ENCODE peak calls at places on chromosomes 13 and 19, in five cellular contexts. S, K, D, J and Y are unnamed samples.
A peak's percentile ranks its signal among the peaks of the same experiment; 100 is the strongest.

GRCh38 chr19:10736189-10736588 is 18.3 kb downstream of the DNM2 start:
- DNase-seq in K (no peak), J (no peak), S (no peak), D (no peak), Y (no peak)

GRCh38 chr13:67224148-67224846 is 5.8 kb downstream of the PCDH9 start:
- DNase-seq in D (no peak), K (peak; percentile 20), J (peak; percentile 62), S (peak; percentile 64), Y (peak; percentile 28)

GRCh38 chr19:30625947-30626346 is 253.8 kb downstream of the ZNF536 start:
- DNase-seq in K (no peak), J (no peak), D (no peak), S (no peak), Y (no peak)

GRCh38 chr13:113160983-113161382 is 2.5 kb downstream of the PROZ start:
- DNase-seq in J (no peak), K (no peak), D (no peak), S (no peak), Y (no peak)

GRCh38 chr13:100646030-100646673 is 28.4 kb downstream of the TMTC4 start:
- DNase-seq in J (no peak), D (no peak), K (no peak), S (no peak), Y (no peak)

GRCh38 chr13:113150545-113151365 is 7.7 kb upstream of the PROZ start:
- DNase-seq in D (no peak), S (no peak), J (no peak), K (no peak), Y (no peak)

GRCh38 chr19:3160219-3160618 is 18.4 kb upstream of the S1PR4 start:
- DNase-seq in S (no peak), K (no peak), D (no peak), J (no peak), Y (no peak)

GRCh38 chr13:36131931-36132297 is 732 bp upstream of the DCLK1 start:
- DNase-seq in K (no peak), J (no peak), S (no peak), D (no peak), Y (no peak)

GRCh38 chr19:11814707-11815050 is 606 bp downstream of the ZNF440 start:
- DNase-seq in K (no peak), S (no peak), D (no peak), J (no peak), Y (no peak)

GRCh38 chr13:53781941-53782340 is 753.3 kb downstream of the OLFM4 start:
- DNase-seq in D (no peak), K (no peak), J (no peak), S (no peak), Y (no peak)

GRCh38 chr13:76894401-76895110 is 8.4 kb upstream of the KCTD12 start:
- DNase-seq in K (no peak), D (no peak), S (no peak), J (no peak), Y (no peak)

GRCh38 chr13:106378263-106378662 is 157.2 kb downstream of the EFNB2 start:
- DNase-seq in D (no peak), S (no peak), J (no peak), K (no peak), Y (no peak)

GRCh38 chr13:27270594-27271520 is at the start of gene RASL11A:
- DNase-seq in J (peak; percentile 86), S (peak; percentile 80), D (peak; percentile 63), K (peak; percentile 56), Y (peak; percentile 80)

GRCh38 chr19:39166571-39167391 is 30.0 kb upstream of the NCCRP1 start:
- DNase-seq in J (no peak), D (no peak), S (no peak), K (no peak), Y (no peak)

GRCh38 chr19:10535613-10536012 is 8.1 kb upstream of the ATG4D start:
- DNase-seq in J (no peak), S (no peak), K (no peak), D (no peak), Y (no peak)

GRCh38 chr19:35013820-35014754 is 14.0 kb downstream of the GRAMD1A start:
- DNase-seq in D (peak; percentile 59), K (peak; percentile 53), S (peak; percentile 91), J (no peak), Y (no peak)

GRCh38 chr19:43872547-43873336 is 45.6 kb downstream of the ZNF283 start:
- DNase-seq in K (no peak), J (no peak), S (no peak), D (no peak), Y (no peak)

GRCh38 chr19:29367701-29368306 is 154.9 kb upstream of the UQCRFS1 start:
- DNase-seq in D (no peak), S (no peak), J (no peak), K (no peak), Y (no peak)

GRCh38 chr13:29282096-29282495 is 313.4 kb downstream of the SLC7A1 start:
- DNase-seq in K (no peak), J (no peak), S (no peak), D (no peak), Y (no peak)

GRCh38 chr19:33831835-33832234 is 35.2 kb downstream of the KCTD15 start:
- DNase-seq in D (no peak), J (no peak), S (no peak), K (no peak), Y (no peak)

GRCh38 chr13:92175330-92175729 is 776.9 kb downstream of the GPC5 start:
- DNase-seq in D (no peak), J (no peak), K (no peak), S (no peak), Y (no peak)

GRCh38 chr19:11203194-11204075 is 6.1 kb upstream of the KANK2 start:
- DNase-seq in D (peak; percentile 23), S (no peak), J (peak; percentile 68), K (no peak), Y (peak; percentile 81)

GRCh38 chr13:40306817-40307216 is 359.6 kb downstream of the FOXO1 start:
- DNase-seq in J (peak; percentile 42), K (peak; percentile 55), D (no peak), S (no peak), Y (no peak)

GRCh38 chr19:30222993-30223865 is 149.0 kb upstream of the ZNF536 start:
- DNase-seq in D (no peak), J (no peak), K (no peak), S (no peak), Y (no peak)